ENCODE peak calls at places on chromosome X, in eight cellular contexts. Z is brain pericyte; U is cardiac septum; E is right lobe of liver; B is effector CD4-positive, alpha-beta T cell; I is tibial artery; W is GM13977; K is EH. S is an unnamed sample.

GRCh38 chrX:154304901-154305300 is 9.3 kb downstream of the TKTL1 start:
- DNase-seq in Z (no peak), U (no peak), E (peak), B (no peak), I (no peak), W (no peak), K (no peak), S (no peak)

GRCh38 chrX:31353095-31353494 is 281.3 kb upstream of the FTHL17 start:
- DNase-seq in Z (no peak), U (no peak), E (no peak), B (no peak), I (no peak), W (no peak), K (peak), S (no peak)

GRCh38 chrX:155179343-155179997 is 36.8 kb upstream of the VBP1 start:
- DNase-seq in Z (no peak), U (no peak), E (no peak), B (no peak), I (no peak), W (no peak), K (no peak), S (no peak)

GRCh38 chrX:125374169-125374568 is 54.5 kb downstream of the TEX13C start:
- DNase-seq in Z (no peak), U (no peak), E (no peak), B (no peak), I (no peak), W (no peak), K (no peak), S (no peak)

GRCh38 chrX:45710081-45710801 is 509.6 kb upstream of the DIPK2B start:
- DNase-seq in Z (no peak), U (no peak), E (no peak), B (no peak), I (no peak), W (peak), K (peak), S (peak)

GRCh38 chrX:63475200-63475599 is 124.1 kb upstream of the SPIN4 start:
- DNase-seq in Z (no peak), U (no peak), E (no peak), B (no peak), I (no peak), W (no peak), K (no peak), S (no peak)

GRCh38 chrX:103275947-103276567 is 493 bp downstream of the TCEAL5 start:
- DNase-seq in Z (no peak), U (no peak), E (no peak), B (no peak), I (no peak), W (no peak), K (no peak), S (no peak)

GRCh38 chrX:33725556-33726232 is 406.4 kb downstream of the FAM47A start:
- DNase-seq in Z (no peak), U (no peak), E (no peak), B (no peak), I (no peak), W (no peak), K (no peak), S (no peak)

GRCh38 chrX:113868169-113868568 is 715.7 kb upstream of the HTR2C start:
- DNase-seq in Z (no peak), U (no peak), E (no peak), B (no peak), I (no peak), W (no peak), K (no peak), S (no peak)

GRCh38 chrX:71652405-71652804 is 14.9 kb upstream of the LOC101059915 start:
- DNase-seq in Z (no peak), U (no peak), E (no peak), B (peak), I (peak), W (no peak), K (peak), S (peak)

GRCh38 chrX:55710701-55711100 is 6.8 kb upstream of the RRAGB start:
- DNase-seq in Z (no peak), U (no peak), E (no peak), B (no peak), I (peak), W (no peak), K (peak), S (no peak)

GRCh38 chrX:10280061-10280460 is 123.3 kb downstream of the CLCN4 start:
- DNase-seq in Z (no peak), U (no peak), E (no peak), B (no peak), I (no peak), W (no peak), K (no peak), S (no peak)

GRCh38 chrX:44898411-44899221 is 25.6 kb downstream of the KDM6A start:
- DNase-seq in Z (no peak), U (no peak), E (no peak), B (no peak), I (no peak), W (no peak), K (no peak), S (no peak)

GRCh38 chrX:108415146-108415545 is 23.1 kb downstream of the COL4A6 start:
- DNase-seq in Z (no peak), U (no peak), E (no peak), B (no peak), I (no peak), W (no peak), K (peak), S (no peak)

GRCh38 chrX:149937881-149938426 is 337 bp downstream of the EOLA2 start:
- DNase-seq in Z (no peak), U (no peak), E (no peak), B (peak), I (peak), W (no peak), K (no peak), S (no peak)

GRCh38 chrX:132488092-132488749 is 617 bp downstream of the MBNL3 start:
- DNase-seq in Z (no peak), U (no peak), E (no peak), B (peak), I (no peak), W (peak), K (no peak), S (no peak)

GRCh38 chrX:78378476-78379115 is 51.2 kb upstream of the CYSLTR1 start:
- DNase-seq in Z (no peak), U (no peak), E (no peak), B (no peak), I (no peak), W (no peak), K (no peak), S (no peak)

GRCh38 chrX:74371823-74372222 is 49.5 kb upstream of the SLC16A2 start:
- DNase-seq in Z (no peak), U (no peak), E (no peak), B (no peak), I (no peak), W (no peak), K (peak), S (no peak)

GRCh38 chrX:8783100-8784098 is 17.8 kb downstream of the FAM9A start:
- DNase-seq in Z (peak), U (no peak), E (no peak), B (peak), I (no peak), W (peak), K (no peak), S (no peak)

S was measured in stimulated activated effector memory CD8-positive, alpha-beta T cell treated with anti-CD3 and anti-CD28 coated beads, Interleukin-12 subunit alpha, Interleukin-12 subunit beta, amount 100 ng/mL, for 72 hours.